ENCODE peak calls at places on chromosome 4, in nine cellular contexts. D, I, M, R, Z, W, A, B and H are unnamed samples.
A peak's percentile ranks its signal among the peaks of the same experiment; 100 is the strongest.

GRCh38 chr4:3683744-3684421 is 82.3 kb upstream of the ADRA2C start:
- DNase-seq in D (no peak), I (no peak), M (no peak), R (no peak), Z (no peak), W (no peak), A (peak; percentile 48), B (peak; percentile 35), H (no peak)

GRCh38 chr4:123399638-123400358 is 3.2 kb downstream of the SPRY1 start:
- DNase-seq in D (peak; percentile 37), I (no peak), M (peak; percentile 39), R (no peak), Z (peak; percentile 28), W (no peak), A (no peak), B (no peak), H (no peak)

GRCh38 chr4:27787195-27787594 is 926.6 kb downstream of the STIM2 start:
- DNase-seq in D (no peak), I (no peak), M (no peak), R (no peak), Z (no peak), W (no peak), A (no peak), B (no peak), H (no peak)

GRCh38 chr4:106095408-106095807 is 200.1 kb downstream of the NPNT start:
- DNase-seq in D (no peak), I (no peak), M (peak; percentile 6), R (no peak), Z (no peak), W (no peak), A (no peak), B (no peak), H (no peak)

GRCh38 chr4:184198190-184198589 is 19.5 kb downstream of the ENPP6 start:
- DNase-seq in D (no peak), I (no peak), M (no peak), R (no peak), Z (no peak), W (no peak), A (no peak), B (no peak), H (no peak)

GRCh38 chr4:98284640-98285046 is 23.5 kb downstream of the RAP1GDS1 start:
- DNase-seq in D (no peak), I (no peak), M (peak; percentile 19), R (no peak), Z (no peak), W (no peak), A (no peak), B (peak; percentile 76), H (no peak)

GRCh38 chr4:74397748-74398426 is 32.9 kb downstream of the EREG start:
- DNase-seq in D (no peak), I (no peak), M (no peak), R (no peak), Z (no peak), W (no peak), A (no peak), B (no peak), H (no peak)

GRCh38 chr4:2914220-2915126 is 48.7 kb downstream of the NOP14 start:
- DNase-seq in D (no peak), I (no peak), M (no peak), R (no peak), Z (no peak), W (no peak), A (no peak), B (no peak), H (peak; percentile 45)

GRCh38 chr4:113825272-113825671 is 63.7 kb upstream of the CAMK2D start:
- DNase-seq in D (no peak), I (no peak), M (peak; percentile 6), R (no peak), Z (no peak), W (no peak), A (no peak), B (no peak), H (no peak)

GRCh38 chr4:24763631-24764302 is 31.6 kb upstream of the SOD3 start:
- DNase-seq in D (peak; percentile 23), I (no peak), M (peak; percentile 88), R (no peak), Z (no peak), W (no peak), A (no peak), B (no peak), H (no peak)

GRCh38 chr4:113747949-113748348 is 13.6 kb downstream of the CAMK2D start:
- DNase-seq in D (no peak), I (no peak), M (no peak), R (no peak), Z (no peak), W (no peak), A (no peak), B (no peak), H (no peak)

GRCh38 chr4:152480901-152481300 is 55.0 kb downstream of the FBXW7 start:
- DNase-seq in D (no peak), I (no peak), M (no peak), R (no peak), Z (no peak), W (no peak), A (no peak), B (no peak), H (no peak)

GRCh38 chr4:152486414-152487389 is 49.2 kb downstream of the FBXW7 start:
- DNase-seq in D (no peak), I (no peak), M (no peak), R (no peak), Z (no peak), W (no peak), A (no peak), B (no peak), H (no peak)

GRCh38 chr4:152488246-152488645 is 47.6 kb downstream of the FBXW7 start:
- DNase-seq in D (no peak), I (no peak), M (no peak), R (no peak), Z (no peak), W (no peak), A (no peak), B (no peak), H (no peak)

GRCh38 chr4:152482211-152482610 is 53.7 kb downstream of the FBXW7 start:
- DNase-seq in D (no peak), I (no peak), M (no peak), R (no peak), Z (no peak), W (no peak), A (no peak), B (no peak), H (no peak)

GRCh38 chr4:152485726-152486276 is 50.1 kb downstream of the FBXW7 start:
- DNase-seq in D (no peak), I (no peak), M (peak; percentile 95), R (no peak), Z (no peak), W (no peak), A (no peak), B (no peak), H (no peak)
- H3K27ac ChIP-seq in D (no peak overlapping the region), I (no peak overlapping the region), M (peak overlapping the region; percentile 79), R (peak overlapping the region; percentile 47), Z (no peak overlapping the region), W (no peak overlapping the region), A (no peak overlapping the region), B (no peak overlapping the region), H (no peak overlapping the region)

DNA sequence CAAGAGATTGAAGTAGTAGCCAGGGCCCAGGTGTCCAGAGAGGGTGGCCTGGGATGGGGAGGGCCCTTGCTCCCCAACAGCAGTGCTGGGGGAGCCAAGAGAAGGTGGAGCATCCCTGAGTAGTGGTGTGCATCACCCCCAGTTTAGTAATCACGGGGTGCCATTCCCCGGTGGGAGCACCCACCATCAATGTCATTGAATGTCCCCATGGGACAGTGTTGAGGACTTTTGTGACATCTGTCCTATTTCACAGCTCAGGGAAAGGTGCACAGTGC is 4.4 kb upstream of the CPZ start:
- DNase-seq in D (no peak), I (no peak), M (no peak), R (no peak), Z (no peak), W (no peak), A (peak; percentile 27), B (no peak), H (no peak)
- H3K27me3 ChIP-seq in D (no peaks in the 10 kb centered on the region), I (peaks cover 99% of the 10 kb centered on the region), M (peaks cover 54% of the 10 kb centered on the region), R (peaks cover 12% of the 10 kb centered on the region), Z (no peaks in the 10 kb centered on the region), W (peaks cover 21% of the 10 kb centered on the region), A (peaks cover 27% of the 10 kb centered on the region), B (peaks cover 14% of the 10 kb centered on the region), H (peaks cover 15% of the 10 kb centered on the region)

DNA sequence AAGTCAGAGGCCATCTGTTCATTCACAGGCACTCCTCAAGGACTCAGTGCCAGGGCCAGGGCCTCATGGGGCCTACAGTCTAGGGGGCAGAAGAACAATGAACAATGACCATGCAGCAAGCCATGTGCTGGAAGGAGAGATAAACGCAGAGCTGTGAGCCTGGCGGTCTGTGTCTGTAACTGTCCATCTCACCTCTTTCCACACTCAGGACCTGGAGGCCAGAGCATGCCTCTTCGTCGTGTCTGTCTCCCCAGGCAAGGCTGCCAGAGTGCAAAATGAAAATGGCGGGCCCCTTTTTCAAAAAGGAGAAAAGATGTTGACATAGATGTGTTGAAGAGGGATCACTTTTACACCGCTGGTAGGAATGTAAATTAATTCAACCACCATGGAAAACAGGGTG is 78.5 kb downstream of the MSX1 start:
- DNase-seq in D (no peak), I (no peak), M (no peak), R (no peak), Z (no peak), W (no peak), A (no peak), B (peak; percentile 16), H (no peak)
- H3K4me3 ChIP-seq in D (no peak overlapping the region), I (no peak overlapping the region), M (no peak overlapping the region), R (no peak overlapping the region), Z (no peak overlapping the region), W (no peak overlapping the region), A (no peak overlapping the region), B (no peak overlapping the region), H (no peak overlapping the region)

GRCh38 chr4:155426953-155427352 is 50.2 kb upstream of the MAP9 start:
- DNase-seq in D (no peak), I (no peak), M (no peak), R (no peak), Z (no peak), W (no peak), A (no peak), B (peak; percentile 79), H (no peak)

GRCh38 chr4:155423671-155424070 is 46.9 kb upstream of the MAP9 start:
- DNase-seq in D (no peak), I (no peak), M (no peak), R (no peak), Z (no peak), W (no peak), A (no peak), B (no peak), H (no peak)

GRCh38 chr4:155433636-155434360 is 57.0 kb upstream of the MAP9 start:
- DNase-seq in D (no peak), I (no peak), M (peak; percentile 26), R (no peak), Z (no peak), W (no peak), A (no peak), B (no peak), H (no peak)

GRCh38 chr4:155430895-155431467 is 54.2 kb upstream of the MAP9 start:
- DNase-seq in D (no peak), I (no peak), M (no peak), R (no peak), Z (no peak), W (no peak), A (no peak), B (no peak), H (no peak)

DNA sequence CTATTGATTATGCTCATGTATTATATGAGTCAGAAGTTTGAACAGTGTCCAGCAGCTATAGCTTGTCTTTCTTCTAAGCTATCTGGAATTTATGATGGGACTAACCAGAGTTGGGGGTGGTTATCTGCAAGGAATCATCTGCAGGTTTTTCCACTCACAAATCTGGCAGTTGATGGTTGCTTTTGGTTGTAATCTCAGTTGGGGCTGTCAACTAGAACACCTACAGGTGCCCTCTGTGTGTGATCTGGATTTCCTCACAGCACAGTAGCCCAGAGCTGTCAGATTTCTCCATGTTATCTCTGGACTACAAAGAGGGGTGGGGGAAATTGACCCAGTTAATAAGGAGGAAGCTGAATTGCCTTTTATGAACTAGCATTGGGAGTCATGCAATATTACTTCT is 51.4 kb upstream of the MAP9 start:
- DNase-seq in D (no peak), I (no peak), M (no peak), R (no peak), Z (no peak), W (no peak), A (no peak), B (no peak), H (no peak)
- H3K27ac ChIP-seq in D (no peak overlapping the region), I (no peak overlapping the region), M (no peak overlapping the region), R (no peak overlapping the region), Z (no peak overlapping the region), W (no peak overlapping the region), A (no peak overlapping the region), B (no peak overlapping the region), H (no peak overlapping the region)